ENCODE peak calls at places on chromosome 3, in six cellular contexts. One of them, this sample, is unnamed.

GRCh38 chr3:123476967-123477750 is 28.3 kb upstream of the ADCY5 start:
- DNase-seq in stimulated activated CD8-positive, alpha-beta memory T cell treated with anti-CD3 and anti-CD28 coated beads, Interleukin-15, amount 100 ng/mL, for 1 hour: no peak
- DNase-seq in activated CD4-positive, alpha-beta T cell treated with anti-CD3 and anti-CD28 coated beads for 36 hours: no peak
- DNase-seq in naive B cell: no peak
- DNase-seq in nephron progenitor cell: no peak
- DNase-seq in neuronal stem cell: no peak
- DNase-seq in this sample: no peak

GRCh38 chr3:170220871-170221270 is 1.4 kb upstream of the PRKCI start:
- DNase-seq in stimulated activated CD8-positive, alpha-beta memory T cell treated with anti-CD3 and anti-CD28 coated beads, Interleukin-15, amount 100 ng/mL, for 1 hour: no peak
- DNase-seq in activated CD4-positive, alpha-beta T cell treated with anti-CD3 and anti-CD28 coated beads for 36 hours: peak; percentile 12
- DNase-seq in naive B cell: no peak
- DNase-seq in nephron progenitor cell: no peak
- DNase-seq in neuronal stem cell: no peak
- DNase-seq in this sample: no peak

GRCh38 chr3:94405258-94406035 is 342.6 kb downstream of the NSUN3 start:
- DNase-seq in stimulated activated CD8-positive, alpha-beta memory T cell treated with anti-CD3 and anti-CD28 coated beads, Interleukin-15, amount 100 ng/mL, for 1 hour: no peak
- DNase-seq in activated CD4-positive, alpha-beta T cell treated with anti-CD3 and anti-CD28 coated beads for 36 hours: no peak
- DNase-seq in naive B cell: no peak
- DNase-seq in nephron progenitor cell: no peak
- DNase-seq in neuronal stem cell: no peak
- DNase-seq in this sample: no peak

GRCh38 chr3:143134446-143134845 is 14.9 kb downstream of the CHST2 start:
- DNase-seq in stimulated activated CD8-positive, alpha-beta memory T cell treated with anti-CD3 and anti-CD28 coated beads, Interleukin-15, amount 100 ng/mL, for 1 hour: no peak
- DNase-seq in activated CD4-positive, alpha-beta T cell treated with anti-CD3 and anti-CD28 coated beads for 36 hours: no peak
- DNase-seq in naive B cell: no peak
- DNase-seq in nephron progenitor cell: no peak
- DNase-seq in neuronal stem cell: no peak
- DNase-seq in this sample: no peak

GRCh38 chr3:113606539-113607218 is 74.3 kb downstream of the SIDT1 start:
- DNase-seq in stimulated activated CD8-positive, alpha-beta memory T cell treated with anti-CD3 and anti-CD28 coated beads, Interleukin-15, amount 100 ng/mL, for 1 hour: no peak
- DNase-seq in activated CD4-positive, alpha-beta T cell treated with anti-CD3 and anti-CD28 coated beads for 36 hours: peak; percentile 71
- DNase-seq in naive B cell: peak; percentile 78
- DNase-seq in nephron progenitor cell: no peak
- DNase-seq in neuronal stem cell: no peak
- DNase-seq in this sample: peak; percentile 56

GRCh38 chr3:147313513-147313912 is 92.8 kb downstream of the ZIC4 start:
- DNase-seq in stimulated activated CD8-positive, alpha-beta memory T cell treated with anti-CD3 and anti-CD28 coated beads, Interleukin-15, amount 100 ng/mL, for 1 hour: no peak
- DNase-seq in activated CD4-positive, alpha-beta T cell treated with anti-CD3 and anti-CD28 coated beads for 36 hours: no peak
- DNase-seq in naive B cell: no peak
- DNase-seq in nephron progenitor cell: no peak
- DNase-seq in neuronal stem cell: no peak
- DNase-seq in this sample: no peak

GRCh38 chr3:197406266-197406665 is 107.9 kb upstream of the DLG1 start:
- DNase-seq in stimulated activated CD8-positive, alpha-beta memory T cell treated with anti-CD3 and anti-CD28 coated beads, Interleukin-15, amount 100 ng/mL, for 1 hour: no peak
- DNase-seq in activated CD4-positive, alpha-beta T cell treated with anti-CD3 and anti-CD28 coated beads for 36 hours: no peak
- DNase-seq in naive B cell: no peak
- DNase-seq in nephron progenitor cell: no peak
- DNase-seq in neuronal stem cell: no peak
- DNase-seq in this sample: no peak

GRCh38 chr3:53149699-53150098 is 11.3 kb upstream of the PRKCD start:
- DNase-seq in stimulated activated CD8-positive, alpha-beta memory T cell treated with anti-CD3 and anti-CD28 coated beads, Interleukin-15, amount 100 ng/mL, for 1 hour: no peak
- DNase-seq in activated CD4-positive, alpha-beta T cell treated with anti-CD3 and anti-CD28 coated beads for 36 hours: no peak
- DNase-seq in naive B cell: no peak
- DNase-seq in nephron progenitor cell: no peak
- DNase-seq in neuronal stem cell: no peak
- DNase-seq in this sample: no peak

GRCh38 chr3:157447026-157447694 is 10.5 kb downstream of the PTX3 start:
- DNase-seq in stimulated activated CD8-positive, alpha-beta memory T cell treated with anti-CD3 and anti-CD28 coated beads, Interleukin-15, amount 100 ng/mL, for 1 hour: no peak
- DNase-seq in activated CD4-positive, alpha-beta T cell treated with anti-CD3 and anti-CD28 coated beads for 36 hours: no peak
- DNase-seq in naive B cell: no peak
- DNase-seq in nephron progenitor cell: no peak
- DNase-seq in neuronal stem cell: no peak
- DNase-seq in this sample: no peak

GRCh38 chr3:23474580-23475357 is 271.6 kb downstream of the UBE2E2 start:
- DNase-seq in stimulated activated CD8-positive, alpha-beta memory T cell treated with anti-CD3 and anti-CD28 coated beads, Interleukin-15, amount 100 ng/mL, for 1 hour: no peak
- DNase-seq in activated CD4-positive, alpha-beta T cell treated with anti-CD3 and anti-CD28 coated beads for 36 hours: no peak
- DNase-seq in naive B cell: no peak
- DNase-seq in nephron progenitor cell: no peak
- DNase-seq in neuronal stem cell: no peak
- DNase-seq in this sample: no peak

GRCh38 chr3:156812521-156813335 is 13.4 kb upstream of the LEKR1 start:
- DNase-seq in stimulated activated CD8-positive, alpha-beta memory T cell treated with anti-CD3 and anti-CD28 coated beads, Interleukin-15, amount 100 ng/mL, for 1 hour: no peak
- DNase-seq in activated CD4-positive, alpha-beta T cell treated with anti-CD3 and anti-CD28 coated beads for 36 hours: no peak
- DNase-seq in naive B cell: no peak
- DNase-seq in nephron progenitor cell: no peak
- DNase-seq in neuronal stem cell: no peak
- DNase-seq in this sample: no peak

GRCh38 chr3:183807881-183808280 is 17.5 kb downstream of the MAP6D1 start:
- DNase-seq in stimulated activated CD8-positive, alpha-beta memory T cell treated with anti-CD3 and anti-CD28 coated beads, Interleukin-15, amount 100 ng/mL, for 1 hour: no peak
- DNase-seq in activated CD4-positive, alpha-beta T cell treated with anti-CD3 and anti-CD28 coated beads for 36 hours: no peak
- DNase-seq in naive B cell: no peak
- DNase-seq in nephron progenitor cell: no peak
- DNase-seq in neuronal stem cell: no peak
- DNase-seq in this sample: no peak

GRCh38 chr3:24494616-24495333 is at the start of gene THRB:
- DNase-seq in stimulated activated CD8-positive, alpha-beta memory T cell treated with anti-CD3 and anti-CD28 coated beads, Interleukin-15, amount 100 ng/mL, for 1 hour: no peak
- DNase-seq in activated CD4-positive, alpha-beta T cell treated with anti-CD3 and anti-CD28 coated beads for 36 hours: peak; percentile 34
- DNase-seq in naive B cell: peak; percentile 67
- DNase-seq in nephron progenitor cell: peak; percentile 80
- DNase-seq in neuronal stem cell: peak; percentile 63
- DNase-seq in this sample: peak; percentile 46

This sample was measured in memory B cell.